ENCODE peak calls at places on chromosomes 16 and 17, in eight cellular contexts. L, M, B, P, Y, G, O and R are unnamed samples.

GRCh38 chr17:37373530-37374159 is 2.1 kb upstream of the C17orf78 start:
- DNase-seq in L (peak; percentile 74), M (peak; percentile 88), B (peak; percentile 16), P (no peak), Y (peak; percentile 53), G (peak; percentile 60), O (peak; percentile 78), R (peak; percentile 83)

GRCh38 chr16:77662241-77662640 is 60.1 kb upstream of the NUDT7 start:
- DNase-seq in L (no peak), M (no peak), B (no peak), P (no peak), Y (no peak), G (no peak), O (no peak), R (no peak)

GRCh38 chr17:65572186-65572580 is 10.7 kb upstream of the AXIN2 start:
- DNase-seq in L (no peak), M (no peak), B (no peak), P (no peak), Y (no peak), G (no peak), O (no peak), R (no peak)

GRCh38 chr16:22728167-22728836 is 85.7 kb upstream of the HS3ST2 start:
- DNase-seq in L (no peak), M (no peak), B (no peak), P (no peak), Y (no peak), G (no peak), O (no peak), R (no peak)

GRCh38 chr17:31068291-31068690 is 26.5 kb upstream of the NF1 start:
- DNase-seq in L (peak; percentile 80), M (no peak), B (no peak), P (no peak), Y (peak; percentile 14), G (no peak), O (no peak), R (peak; percentile 46)

GRCh38 chr16:56974549-56975300 is 13.0 kb downstream of the CETP start:
- DNase-seq in L (no peak), M (no peak), B (no peak), P (no peak), Y (no peak), G (no peak), O (no peak), R (no peak)

GRCh38 chr17:42266918-42267766 is 9.0 kb downstream of the STAT5B start:
- DNase-seq in L (no peak), M (peak; percentile 68), B (no peak), P (no peak), Y (peak; percentile 65), G (peak; percentile 47), O (no peak), R (no peak)

GRCh38 chr16:67163903-67164558 is 514 bp upstream of the HSF4 start:
- DNase-seq in L (no peak), M (no peak), B (no peak), P (no peak), Y (no peak), G (no peak), O (peak; percentile 14), R (no peak)

GRCh38 chr17:49556183-49556943 is 19.3 kb upstream of the NXPH3 start:
- DNase-seq in L (peak; percentile 94), M (peak; percentile 62), B (peak; percentile 25), P (peak; percentile 61), Y (peak; percentile 63), G (peak; percentile 81), O (peak; percentile 58), R (peak; percentile 92)

GRCh38 chr17:37744961-37745800 is at the start of gene HNF1B:
- DNase-seq in L (peak; percentile 60), M (no peak), B (no peak), P (no peak), Y (no peak), G (no peak), O (no peak), R (peak; percentile 80)

GRCh38 chr17:4988168-4988567 is 693 bp upstream of the CAMTA2 start:
- DNase-seq in L (no peak), M (no peak), B (no peak), P (no peak), Y (no peak), G (peak; percentile 10), O (no peak), R (no peak)

GRCh38 chr16:86529160-86529559 is 18.8 kb downstream of the FOXF1 start:
- DNase-seq in L (no peak), M (no peak), B (no peak), P (no peak), Y (no peak), G (no peak), O (no peak), R (no peak)

GRCh38 chr16:61289141-61289540 is 747.1 kb downstream of the CDH8 start:
- DNase-seq in L (no peak), M (no peak), B (no peak), P (no peak), Y (no peak), G (no peak), O (no peak), R (no peak)

GRCh38 chr17:80992077-80992947 is 671 bp downstream of the CHMP6 start:
- DNase-seq in L (peak; percentile 40), M (no peak), B (no peak), P (no peak), Y (no peak), G (no peak), O (no peak), R (peak; percentile 46)

GRCh38 chr17:30344283-30345088 is 10.6 kb upstream of the TMIGD1 start:
- DNase-seq in L (no peak), M (peak; percentile 79), B (no peak), P (no peak), Y (no peak), G (no peak), O (no peak), R (no peak)

GRCh38 chr16:50702725-50703124 is 9.3 kb downstream of the NOD2 start:
- DNase-seq in L (no peak), M (no peak), B (no peak), P (no peak), Y (no peak), G (no peak), O (no peak), R (no peak)

GRCh38 chr16:31073073-31073822 is 792 bp downstream of the ZNF668 start:
- DNase-seq in L (peak; percentile 92), M (peak; percentile 88), B (peak; percentile 77), P (peak; percentile 77), Y (peak; percentile 80), G (peak; percentile 85), O (peak; percentile 70), R (peak; percentile 87)

GRCh38 chr17:74427763-74428153 is 4.1 kb upstream of the GPRC5C start:
- DNase-seq in L (no peak), M (no peak), B (no peak), P (no peak), Y (no peak), G (no peak), O (no peak), R (no peak)

GRCh38 chr16:34078697-34079096 is 619.3 kb downstream of the TP53TG3F start:
- DNase-seq in L (no peak), M (peak; percentile 40), B (no peak), P (no peak), Y (no peak), G (no peak), O (no peak), R (no peak)

GRCh38 chr16:25038239-25038954 is 23.2 kb upstream of the ARHGAP17 start:
- DNase-seq in L (no peak), M (no peak), B (no peak), P (no peak), Y (no peak), G (no peak), O (no peak), R (peak; percentile 50)

GRCh38 chr17:75144816-75145511 is 9.3 kb downstream of the JPT1 start:
- DNase-seq in L (no peak), M (no peak), B (no peak), P (no peak), Y (no peak), G (no peak), O (no peak), R (no peak)

GRCh38 chr16:3838600-3839401 is 41.7 kb downstream of the CREBBP start:
- DNase-seq in L (no peak), M (peak; percentile 42), B (no peak), P (no peak), Y (no peak), G (no peak), O (no peak), R (no peak)

GRCh38 chr16:19555938-19556778 is 655 bp downstream of the VPS35L start:
- DNase-seq in L (peak; percentile 81), M (peak; percentile 30), B (no peak), P (no peak), Y (no peak), G (peak; percentile 18), O (peak; percentile 3), R (peak; percentile 38)

GRCh38 chr16:57619606-57620315 is 8.7 kb upstream of the ADGRG1 start:
- DNase-seq in L (peak; percentile 28), M (no peak), B (no peak), P (no peak), Y (no peak), G (no peak), O (peak; percentile 27), R (no peak)

GRCh38 chr16:12087901-12088364 is 111.4 kb downstream of the SNX29 start:
- DNase-seq in L (no peak), M (no peak), B (no peak), P (no peak), Y (no peak), G (peak; percentile 55), O (no peak), R (peak; percentile 44)

GRCh38 chr16:85267414-85267945 is 155.2 kb upstream of the CIBAR2 start:
- DNase-seq in L (no peak), M (no peak), B (no peak), P (no peak), Y (no peak), G (no peak), O (no peak), R (no peak)

GRCh38 chr17:83083368-83084201 is 4.2 kb downstream of the METRNL start:
- DNase-seq in L (no peak), M (peak; percentile 99), B (no peak), P (no peak), Y (peak; percentile 34), G (peak; percentile 50), O (no peak), R (no peak)

GRCh38 chr17:82376042-82376730 is 4.6 kb downstream of the UTS2R start:
- DNase-seq in L (no peak), M (no peak), B (no peak), P (no peak), Y (no peak), G (no peak), O (no peak), R (no peak)

GRCh38 chr16:986411-986810 is 4.8 kb downstream of the SOX8 start:
- DNase-seq in L (no peak), M (no peak), B (no peak), P (no peak), Y (no peak), G (no peak), O (no peak), R (no peak)